ENCODE peak calls at places on chromosome 22, in ten cellular contexts. J is cardiac muscle cell, S is SW 1271, C is skeletal muscle cell, F is GM13977, Y is suprapubic skin, R is islet precursor cell, U is prostate gland, M is posterior cingulate gyrus, L is T-cell. K is an unnamed sample.

GRCh38 chr22:44102121-44102520 is 78.0 kb downstream of the PARVB start:
- DNase-seq in J (no peak), S (no peak), C (no peak), F (no peak), Y (no peak), R (no peak), U (no peak), M (no peak), L (no peak), K (no peak)

GRCh38 chr22:49768077-49768476 is 59.6 kb downstream of the BRD1 start:
- DNase-seq in J (no peak), S (no peak), C (no peak), F (no peak), Y (peak), R (no peak), U (no peak), M (peak), L (no peak), K (no peak)

GRCh38 chr22:20584872-20585639 is 77.6 kb downstream of the MED15 start:
- DNase-seq in J (no peak), S (no peak), C (no peak), F (no peak), Y (no peak), R (peak), U (no peak), M (no peak), L (no peak), K (no peak)

GRCh38 chr22:28008649-28009048 is 89.6 kb upstream of the PITPNB start:
- DNase-seq in J (no peak), S (no peak), C (no peak), F (no peak), Y (no peak), R (no peak), U (no peak), M (peak), L (no peak), K (no peak)

GRCh38 chr22:20805972-20806471 is 32.1 kb downstream of the SERPIND1 start:
- DNase-seq in J (no peak), S (peak), C (no peak), F (no peak), Y (peak), R (peak), U (no peak), M (no peak), L (no peak), K (no peak)

GRCh38 chr22:46120420-46120737 is 29.9 kb upstream of the PPARA start:
- DNase-seq in J (no peak), S (no peak), C (no peak), F (no peak), Y (no peak), R (no peak), U (no peak), M (no peak), L (no peak), K (no peak)

GRCh38 chr22:24728790-24729637 is 45.5 kb downstream of the PIWIL3 start:
- DNase-seq in J (peak), S (no peak), C (peak), F (no peak), Y (no peak), R (peak), U (no peak), M (no peak), L (no peak), K (no peak)

GRCh38 chr22:19631899-19632670 is 82.2 kb upstream of the SEPTIN5 start:
- DNase-seq in J (peak), S (peak), C (no peak), F (no peak), Y (peak), R (peak), U (no peak), M (no peak), L (no peak), K (peak)

GRCh38 chr22:33658775-33659174 is 261.5 kb downstream of the LARGE1 start:
- DNase-seq in J (no peak), S (no peak), C (peak), F (no peak), Y (peak), R (peak), U (peak), M (no peak), L (no peak), K (no peak)

GRCh38 chr22:37661160-37661924 is 2.8 kb downstream of the PDXP start:
- DNase-seq in J (peak), S (peak), C (no peak), F (no peak), Y (no peak), R (peak), U (no peak), M (no peak), L (no peak), K (peak)

GRCh38 chr22:37818397-37819099 is 4.6 kb upstream of the GALR3 start:
- DNase-seq in J (peak), S (no peak), C (no peak), F (peak), Y (no peak), R (peak), U (peak), M (peak), L (peak), K (no peak)

GRCh38 chr22:19929586-19930302 is 11.8 kb upstream of the COMT start:
- DNase-seq in J (no peak), S (no peak), C (no peak), F (no peak), Y (no peak), R (no peak), U (no peak), M (no peak), L (no peak), K (no peak)

GRCh38 chr22:48106715-48107259 is 1344.3 kb downstream of the TBC1D22A start:
- DNase-seq in J (no peak), S (no peak), C (no peak), F (no peak), Y (no peak), R (peak), U (no peak), M (no peak), L (no peak), K (no peak)

GRCh38 chr22:43228863-43229262 is 41.9 kb upstream of the TTLL12 start:
- DNase-seq in J (no peak), S (no peak), C (no peak), F (no peak), Y (no peak), R (no peak), U (no peak), M (no peak), L (no peak), K (no peak)

GRCh38 chr22:48180631-48181030 is 1418.2 kb downstream of the TBC1D22A start:
- DNase-seq in J (no peak), S (no peak), C (no peak), F (no peak), Y (no peak), R (peak), U (no peak), M (no peak), L (no peak), K (no peak)

GRCh38 chr22:39528080-39528661 is 4.4 kb downstream of the RPS19BP1 start:
- DNase-seq in J (no peak), S (no peak), C (no peak), F (no peak), Y (no peak), R (peak), U (no peak), M (peak), L (no peak), K (no peak)

GRCh38 chr22:42001127-42001526 is 2.5 kb downstream of the WBP2NL start:
- DNase-seq in J (no peak), S (no peak), C (no peak), F (no peak), Y (no peak), R (peak), U (no peak), M (no peak), L (no peak), K (no peak)

GRCh38 chr22:18028817-18029527 is 4.6 kb upstream of the MICAL3 start:
- DNase-seq in J (no peak), S (no peak), C (no peak), F (peak), Y (no peak), R (no peak), U (peak), M (no peak), L (no peak), K (no peak)

GRCh38 chr22:46640293-46640692 is 20.1 kb downstream of the GRAMD4 start:
- DNase-seq in J (no peak), S (no peak), C (no peak), F (no peak), Y (no peak), R (no peak), U (no peak), M (no peak), L (no peak), K (no peak)